ENCODE peak calls at places on chromosomes 6 and 20, in seven cellular contexts. H, V, P, B, I, S and A are unnamed samples.
A peak's percentile ranks its signal among the peaks of the same experiment; 100 is the strongest.

GRCh38 chr20:15220009-15220656 is 882.7 kb upstream of the FLRT3 start:
- DNase-seq in H (no peak), V (no peak), P (no peak), B (no peak), I (no peak), S (no peak), A (no peak)

GRCh38 chr6:36685926-36686667 is 7.6 kb downstream of the CDKN1A start:
- DNase-seq in H (no peak), V (no peak), P (no peak), B (peak; percentile 73), I (peak; percentile 79), S (no peak), A (no peak)

GRCh38 chr20:7980332-7981046 is 39.1 kb downstream of the TMX4 start:
- DNase-seq in H (peak; percentile 10), V (peak; percentile 72), P (no peak), B (no peak), I (no peak), S (no peak), A (peak; percentile 37)

GRCh38 chr6:133977983-133978895 is 25.2 kb downstream of the TBPL1 start:
- DNase-seq in H (no peak), V (no peak), P (no peak), B (no peak), I (no peak), S (no peak), A (peak; percentile 56)

GRCh38 chr20:53163486-53163885 is 191.3 kb downstream of the TSHZ2 start:
- DNase-seq in H (no peak), V (no peak), P (no peak), B (peak; percentile 61), I (no peak), S (no peak), A (peak; percentile 52)

GRCh38 chr6:117414770-117415169 is 11.0 kb downstream of the ROS1 start:
- DNase-seq in H (no peak), V (peak; percentile 16), P (no peak), B (no peak), I (no peak), S (no peak), A (no peak)

GRCh38 chr6:74826318-74826717 is 379.5 kb downstream of the COL12A1 start:
- DNase-seq in H (no peak), V (no peak), P (no peak), B (no peak), I (no peak), S (no peak), A (no peak)

GRCh38 chr6:93992976-93993375 is 573.6 kb upstream of the EPHA7 start:
- DNase-seq in H (no peak), V (no peak), P (no peak), B (no peak), I (no peak), S (no peak), A (no peak)

GRCh38 chr20:10832146-10832545 is 158.3 kb upstream of the JAG1 start:
- DNase-seq in H (no peak), V (no peak), P (no peak), B (no peak), I (no peak), S (no peak), A (no peak)

GRCh38 chr20:11200423-11200822 is 526.6 kb upstream of the JAG1 start:
- DNase-seq in H (no peak), V (no peak), P (no peak), B (no peak), I (no peak), S (no peak), A (no peak)

GRCh38 chr20:13525225-13525940 is 113.3 kb downstream of the TASP1 start:
- DNase-seq in H (peak; percentile 11), V (no peak), P (no peak), B (no peak), I (no peak), S (no peak), A (peak; percentile 88)

GRCh38 chr6:89792881-89793280 is 26.7 kb downstream of the MDN1 start:
- DNase-seq in H (peak; percentile 7), V (peak; percentile 43), P (no peak), B (no peak), I (no peak), S (no peak), A (no peak)

GRCh38 chr6:136651982-136652381 is 101.8 kb upstream of the MAP7 start:
- DNase-seq in H (no peak), V (no peak), P (no peak), B (no peak), I (no peak), S (no peak), A (no peak)

GRCh38 chr20:38190936-38191371 is 25.9 kb upstream of the TGM2 start:
- DNase-seq in H (no peak), V (no peak), P (no peak), B (no peak), I (peak; percentile 68), S (no peak), A (peak; percentile 38)

GRCh38 chr6:26328265-26328844 is 36.6 kb upstream of the BTN3A2 start:
- DNase-seq in H (no peak), V (no peak), P (no peak), B (no peak), I (no peak), S (no peak), A (no peak)

GRCh38 chr6:129936329-129937165 is 75.4 kb upstream of the TMEM244 start:
- DNase-seq in H (peak; percentile 49), V (no peak), P (no peak), B (no peak), I (peak; percentile 50), S (no peak), A (peak; percentile 63)

GRCh38 chr6:49849121-49849907 is 17.0 kb downstream of the CRISP1 start:
- DNase-seq in H (peak; percentile 18), V (no peak), P (no peak), B (no peak), I (no peak), S (no peak), A (peak; percentile 29)

GRCh38 chr6:111468329-111469012 is 14.5 kb downstream of the REV3L start:
- DNase-seq in H (peak; percentile 58), V (no peak), P (no peak), B (no peak), I (no peak), S (no peak), A (no peak)

GRCh38 chr6:28474441-28475219 is 31.3 kb upstream of the ZSCAN23 start:
- DNase-seq in H (peak; percentile 53), V (peak; percentile 15), P (no peak), B (no peak), I (no peak), S (no peak), A (peak; percentile 87)

GRCh38 chr6:119514355-119514754 is 164.8 kb upstream of the MAN1A1 start:
- DNase-seq in H (no peak), V (no peak), P (no peak), B (no peak), I (no peak), S (no peak), A (no peak)

GRCh38 chr6:27448456-27448855 is 24.4 kb downstream of the ZNF184 start:
- DNase-seq in H (no peak), V (no peak), P (no peak), B (no peak), I (no peak), S (no peak), A (no peak)

GRCh38 chr6:143223895-143224294 is 163.2 kb downstream of the AIG1 start:
- DNase-seq in H (no peak), V (peak; percentile 50), P (no peak), B (peak; percentile 84), I (peak; percentile 66), S (peak; percentile 20), A (no peak)

GRCh38 chr6:100184473-100184872 is 190.4 kb upstream of the MCHR2 start:
- DNase-seq in H (no peak), V (no peak), P (no peak), B (no peak), I (no peak), S (no peak), A (no peak)

GRCh38 chr6:111260570-111261298 is 173.4 kb downstream of the SLC16A10 start:
- DNase-seq in H (no peak), V (no peak), P (no peak), B (no peak), I (no peak), S (no peak), A (no peak)

GRCh38 chr20:48698507-48699267 is 129.1 kb downstream of the PREX1 start:
- DNase-seq in H (no peak), V (no peak), P (no peak), B (no peak), I (no peak), S (no peak), A (no peak)

GRCh38 chr20:4559906-4560305 is 161.8 kb upstream of the PRND start:
- DNase-seq in H (no peak), V (no peak), P (no peak), B (no peak), I (no peak), S (no peak), A (no peak)

GRCh38 chr20:23100021-23100753 is 14.1 kb upstream of the CD93 start:
- DNase-seq in H (no peak), V (no peak), P (no peak), B (no peak), I (no peak), S (no peak), A (no peak)

GRCh38 chr6:13695217-13695616 is 16.4 kb downstream of the RANBP9 start:
- DNase-seq in H (peak; percentile 60), V (no peak), P (no peak), B (no peak), I (no peak), S (no peak), A (no peak)

GRCh38 chr6:18211338-18211737 is 53.0 kb downstream of the DEK start:
- DNase-seq in H (no peak), V (no peak), P (no peak), B (no peak), I (no peak), S (no peak), A (no peak)

GRCh38 chr6:26233608-26234420 is 131.2 kb upstream of the BTN3A2 start:
- DNase-seq in H (peak; percentile 82), V (no peak), P (no peak), B (no peak), I (peak; percentile 59), S (no peak), A (peak; percentile 70)

GRCh38 chr6:148508401-148509151 is 165.9 kb downstream of the SASH1 start:
- DNase-seq in H (peak; percentile 78), V (no peak), P (no peak), B (no peak), I (no peak), S (no peak), A (peak; percentile 73)

GRCh38 chr6:117783280-117783679 is 108.0 kb downstream of the NUS1 start:
- DNase-seq in H (no peak), V (no peak), P (no peak), B (no peak), I (no peak), S (no peak), A (no peak)

GRCh38 chr6:69825904-69826303 is 29.1 kb upstream of the LMBRD1 start:
- DNase-seq in H (no peak), V (peak; percentile 6), P (no peak), B (no peak), I (no peak), S (no peak), A (peak; percentile 4)

GRCh38 chr6:293185-294174 is 1.2 kb downstream of the DUSP22 start:
- DNase-seq in H (no peak), V (no peak), P (no peak), B (peak; percentile 77), I (no peak), S (no peak), A (no peak)

GRCh38 chr6:11207199-11207968 is 25.1 kb downstream of the NEDD9 start:
- DNase-seq in H (peak; percentile 91), V (no peak), P (no peak), B (peak; percentile 85), I (peak; percentile 62), S (no peak), A (peak; percentile 97)

GRCh38 chr20:5696011-5696559 is 54.1 kb upstream of the SHLD1 start:
- DNase-seq in H (no peak), V (peak; percentile 32), P (no peak), B (peak; percentile 67), I (peak; percentile 47), S (no peak), A (peak; percentile 92)